ENCODE peak calls at places on chromosomes 11 and 22, in four cellular contexts. One of them, this sample, is unnamed.

GRCh38 chr22:43726296-43726695 is 85.8 kb downstream of the EFCAB6 start:
- DNase-seq in fibroblast of mammary gland: no peak
- DNase-seq in tibial artery: no peak
- DNase-seq in brain microvascular endothelial cell: no peak
- DNase-seq in this sample: no peak

GRCh38 chr11:82718307-82718706 is 15.4 kb downstream of the FAM181B start:
- DNase-seq in fibroblast of mammary gland: peak; percentile 49
- DNase-seq in tibial artery: no peak
- DNase-seq in brain microvascular endothelial cell: peak; percentile 40
- DNase-seq in this sample: peak; percentile 56

GRCh38 chr11:128728767-128729587 is 35.1 kb downstream of the FLI1 start:
- DNase-seq in fibroblast of mammary gland: no peak
- DNase-seq in tibial artery: no peak
- DNase-seq in brain microvascular endothelial cell: no peak
- DNase-seq in this sample: no peak

GRCh38 chr11:114317738-114318137 is 21.5 kb downstream of the NNMT start:
- DNase-seq in fibroblast of mammary gland: peak; percentile 65
- DNase-seq in tibial artery: peak; percentile 51
- DNase-seq in brain microvascular endothelial cell: no peak
- DNase-seq in this sample: peak; percentile 71

GRCh38 chr11:128509990-128510389 is 77.4 kb downstream of the ETS1 start:
- DNase-seq in fibroblast of mammary gland: peak; percentile 82
- DNase-seq in tibial artery: no peak
- DNase-seq in brain microvascular endothelial cell: no peak
- DNase-seq in this sample: peak; percentile 44

GRCh38 chr22:24553597-24554315 is 1.2 kb downstream of the GUCD1 start:
- DNase-seq in fibroblast of mammary gland: no peak
- DNase-seq in tibial artery: peak; percentile 26
- DNase-seq in brain microvascular endothelial cell: peak; percentile 7
- DNase-seq in this sample: peak; percentile 3

GRCh38 chr11:78654071-78654470 is 79.4 kb upstream of the NARS2 start:
- DNase-seq in fibroblast of mammary gland: no peak
- DNase-seq in tibial artery: no peak
- DNase-seq in brain microvascular endothelial cell: no peak
- DNase-seq in this sample: peak; percentile 41

GRCh38 chr11:78840190-78840589 is 265.5 kb upstream of the NARS2 start:
- DNase-seq in fibroblast of mammary gland: peak; percentile 91
- DNase-seq in tibial artery: no peak
- DNase-seq in brain microvascular endothelial cell: no peak
- DNase-seq in this sample: peak; percentile 54

GRCh38 chr22:37566329-37566837 is 6.1 kb downstream of the CDC42EP1 start:
- DNase-seq in fibroblast of mammary gland: no peak
- DNase-seq in tibial artery: no peak
- DNase-seq in brain microvascular endothelial cell: no peak
- DNase-seq in this sample: no peak

GRCh38 chr22:24001314-24001713 is 3.9 kb downstream of the GSTT4 start:
- DNase-seq in fibroblast of mammary gland: no peak
- DNase-seq in tibial artery: no peak
- DNase-seq in brain microvascular endothelial cell: no peak
- DNase-seq in this sample: no peak

GRCh38 chr22:49402169-49402568 is 425.5 kb downstream of the BRD1 start:
- DNase-seq in fibroblast of mammary gland: no peak
- DNase-seq in tibial artery: no peak
- DNase-seq in brain microvascular endothelial cell: no peak
- DNase-seq in this sample: no peak

GRCh38 chr11:109046284-109046992 is 375.6 kb upstream of the C11orf87 start:
- DNase-seq in fibroblast of mammary gland: no peak
- DNase-seq in tibial artery: no peak
- DNase-seq in brain microvascular endothelial cell: no peak
- DNase-seq in this sample: no peak

GRCh38 chr22:23534851-23535717 is 45.0 kb downstream of the IGLL1 start:
- DNase-seq in fibroblast of mammary gland: no peak
- DNase-seq in tibial artery: no peak
- DNase-seq in brain microvascular endothelial cell: no peak
- DNase-seq in this sample: no peak

GRCh38 chr11:46183819-46184218 is 62.6 kb upstream of the PHF21A start:
- DNase-seq in fibroblast of mammary gland: peak; percentile 57
- DNase-seq in tibial artery: no peak
- DNase-seq in brain microvascular endothelial cell: peak; percentile 86
- DNase-seq in this sample: peak; percentile 50
- TF ChIP-seq CTCF in fibroblast of mammary gland: no peak
- TF ChIP-seq CTCF in tibial artery: no peak
- TF ChIP-seq CTCF in brain microvascular endothelial cell: no peak
- TF ChIP-seq CTCF in this sample: no peak

GRCh38 chr22:30382340-30382739 is 4.9 kb downstream of the RNF215 start:
- DNase-seq in fibroblast of mammary gland: no peak
- DNase-seq in tibial artery: no peak
- DNase-seq in brain microvascular endothelial cell: no peak
- DNase-seq in this sample: no peak

GRCh38 chr22:30383061-30383460 is 4.2 kb downstream of the RNF215 start:
- DNase-seq in fibroblast of mammary gland: no peak
- DNase-seq in tibial artery: no peak
- DNase-seq in brain microvascular endothelial cell: no peak
- DNase-seq in this sample: no peak

GRCh38 chr22:30386608-30386959 is 627 bp downstream of the RNF215 start:
- DNase-seq in fibroblast of mammary gland: no peak
- DNase-seq in tibial artery: no peak
- DNase-seq in brain microvascular endothelial cell: no peak
- DNase-seq in this sample: no peak

GRCh38 chr22:30386960-30387848 is at the start of gene RNF215:
- DNase-seq in fibroblast of mammary gland: peak; percentile 57
- DNase-seq in tibial artery: peak; percentile 65
- DNase-seq in brain microvascular endothelial cell: peak; percentile 34
- DNase-seq in this sample: peak; percentile 77

DNA sequence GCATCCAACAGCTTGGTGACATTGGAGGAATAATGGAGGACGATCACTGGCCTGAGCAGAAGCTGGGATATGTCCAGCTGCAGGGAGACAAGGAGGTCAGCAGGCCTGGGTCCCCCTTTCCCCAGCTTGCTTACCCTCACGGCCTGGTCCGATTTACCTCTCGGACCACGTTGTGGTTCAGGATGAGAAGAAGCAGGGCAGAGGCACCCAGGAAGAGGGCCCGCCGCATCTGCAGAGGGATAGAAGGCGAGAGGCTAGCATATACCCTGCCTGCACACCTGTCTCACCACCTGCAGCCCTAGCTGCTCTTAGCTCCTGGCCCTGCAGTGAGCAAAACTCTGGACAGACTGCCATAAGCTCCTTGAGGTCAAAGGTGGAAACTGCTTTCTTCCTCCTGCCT is 1.3 kb downstream of the RNF215 start:
- DNase-seq in fibroblast of mammary gland: no peak
- DNase-seq in tibial artery: no peak
- DNase-seq in brain microvascular endothelial cell: no peak
- DNase-seq in this sample: no peak
- H3K4me3 ChIP-seq in fibroblast of mammary gland: no peak overlapping the region
- H3K4me3 ChIP-seq in tibial artery: no peak overlapping the region
- H3K4me3 ChIP-seq in brain microvascular endothelial cell: no peak overlapping the region
- H3K4me3 ChIP-seq in this sample: no peak overlapping the region

DNA sequence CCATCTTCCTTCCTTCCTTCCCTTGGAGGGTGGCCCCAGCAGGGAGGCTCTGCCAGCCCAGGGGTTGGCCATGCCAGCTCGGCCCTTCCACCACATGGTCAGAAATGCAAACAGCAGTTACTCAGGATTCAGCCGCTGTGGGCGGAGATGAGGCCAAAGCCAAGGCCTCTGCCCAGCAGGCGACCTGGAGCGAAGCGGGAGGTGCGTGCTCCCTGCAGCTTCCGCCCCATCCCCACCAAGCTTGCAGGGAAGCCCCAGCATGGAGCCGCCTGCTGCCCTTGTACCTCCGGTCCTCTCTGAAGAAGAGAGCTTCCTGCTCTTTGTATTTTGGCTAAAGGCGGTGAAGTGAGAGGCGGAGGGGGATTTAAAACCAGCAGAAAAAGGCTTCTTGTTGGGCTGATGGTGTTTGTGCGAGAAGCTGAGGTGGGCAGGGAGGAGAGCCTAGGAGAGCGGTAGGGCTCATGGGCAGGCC is 50.4 kb downstream of the ANO1 start:
- DNase-seq in fibroblast of mammary gland: no peak
- DNase-seq in tibial artery: no peak
- DNase-seq in brain microvascular endothelial cell: peak; percentile 21
- DNase-seq in this sample: peak; percentile 61
- TF ChIP-seq CTCF in fibroblast of mammary gland: no peak
- TF ChIP-seq CTCF in tibial artery: peak; percentile 47
- TF ChIP-seq CTCF in brain microvascular endothelial cell: peak; percentile 35
- TF ChIP-seq CTCF in this sample: peak; percentile 12

GRCh38 chr11:76400967-76401366 is 19.8 kb downstream of the GVQW3 start:
- DNase-seq in fibroblast of mammary gland: no peak
- DNase-seq in tibial artery: no peak
- DNase-seq in brain microvascular endothelial cell: no peak
- DNase-seq in this sample: no peak
- H3K4me3 ChIP-seq in fibroblast of mammary gland: no peak overlapping the region
- H3K4me3 ChIP-seq in tibial artery: no peak overlapping the region
- H3K4me3 ChIP-seq in brain microvascular endothelial cell: no peak overlapping the region
- H3K4me3 ChIP-seq in this sample: no peak overlapping the region

GRCh38 chr11:118401151-118401879 is at the start of gene ATP5MG:
- DNase-seq in fibroblast of mammary gland: peak; percentile 88
- DNase-seq in tibial artery: peak; percentile 85
- DNase-seq in brain microvascular endothelial cell: peak; percentile 89
- DNase-seq in this sample: peak; percentile 91
- TF ChIP-seq CTCF in fibroblast of mammary gland: no peak
- TF ChIP-seq CTCF in tibial artery: no peak
- TF ChIP-seq CTCF in brain microvascular endothelial cell: peak; percentile 31
- TF ChIP-seq CTCF in this sample: peak; percentile 9

DNA sequence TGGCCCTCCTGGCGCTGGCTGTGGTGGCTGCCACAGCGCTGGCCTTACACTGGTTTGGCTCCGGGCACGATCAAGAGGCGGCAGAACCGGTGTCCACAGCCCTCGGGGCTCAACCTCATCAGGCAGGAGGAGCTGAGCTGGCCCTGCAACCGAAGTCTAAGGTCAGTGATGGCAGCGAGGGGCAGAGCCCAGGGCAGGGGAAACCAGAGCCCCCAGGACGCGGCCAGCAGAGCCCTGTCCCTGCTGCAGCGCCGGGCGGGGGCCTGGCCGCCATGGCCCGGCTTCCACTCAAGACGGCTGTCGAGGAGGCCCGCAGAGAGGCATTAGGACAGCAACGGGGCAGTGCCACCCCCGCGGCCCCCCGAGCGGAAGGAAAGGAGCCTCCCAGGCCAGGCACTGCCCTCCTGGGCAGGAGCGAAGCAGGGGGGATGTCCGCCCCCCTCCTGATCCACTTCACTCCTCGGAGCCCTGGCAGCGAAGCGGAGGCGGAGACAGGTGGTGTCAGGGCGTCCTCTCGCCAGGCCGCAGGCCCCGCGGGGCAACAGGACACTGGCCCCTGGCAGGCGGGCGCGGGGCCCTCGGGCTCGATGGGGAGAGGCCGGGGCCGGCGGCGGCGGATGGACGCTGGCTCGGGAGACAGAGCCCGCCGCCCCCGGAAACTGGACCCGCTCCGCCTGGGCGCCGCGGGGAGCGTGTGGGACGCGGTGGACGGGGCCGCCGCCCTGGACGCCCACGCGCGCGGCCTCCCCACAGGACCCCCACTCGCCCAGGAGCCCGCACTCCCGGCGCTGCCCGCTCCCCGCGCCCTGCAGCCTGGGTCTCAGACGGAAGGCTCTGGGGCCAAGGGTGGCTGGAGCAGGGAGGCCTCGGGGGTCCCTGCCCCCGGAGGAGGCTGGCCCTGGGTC is 879 bp downstream of the KLHDC7B start:
- DNase-seq in fibroblast of mammary gland: no peak
- DNase-seq in tibial artery: no peak
- DNase-seq in brain microvascular endothelial cell: no peak
- DNase-seq in this sample: no peak
- H3K4me3 ChIP-seq in fibroblast of mammary gland: no peak overlapping the region
- H3K4me3 ChIP-seq in tibial artery: no peak overlapping the region
- H3K4me3 ChIP-seq in brain microvascular endothelial cell: no peak overlapping the region
- H3K4me3 ChIP-seq in this sample: no peak overlapping the region

DNA sequence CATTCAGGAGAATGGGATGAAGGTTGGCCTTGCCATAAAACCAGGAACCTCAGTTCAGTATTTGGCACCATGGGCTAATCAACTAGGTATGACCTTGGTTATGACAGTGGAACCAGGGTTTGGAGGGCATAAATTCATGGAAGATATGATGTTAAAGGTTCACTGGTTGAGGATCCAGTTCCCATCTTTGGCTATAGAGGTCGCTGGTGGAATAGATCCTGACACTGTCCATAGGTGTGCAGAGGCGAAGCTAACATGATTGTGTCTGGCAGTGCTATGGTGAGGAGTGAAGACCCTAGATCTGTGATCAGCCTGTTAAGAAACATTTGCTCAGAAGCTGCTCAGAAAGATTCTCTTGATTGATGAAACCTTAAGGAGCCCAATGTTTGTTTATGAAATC is 5.7 kb downstream of the NF2 start:
- DNase-seq in fibroblast of mammary gland: no peak
- DNase-seq in tibial artery: no peak
- DNase-seq in brain microvascular endothelial cell: no peak
- DNase-seq in this sample: no peak
- TF ChIP-seq CTCF in fibroblast of mammary gland: peak; percentile 40
- TF ChIP-seq CTCF in tibial artery: no peak
- TF ChIP-seq CTCF in brain microvascular endothelial cell: peak; percentile 52
- TF ChIP-seq CTCF in this sample: peak; percentile 43

GRCh38 chr11:14235701-14236100 is 123.3 kb downstream of the RRAS2 start:
- DNase-seq in fibroblast of mammary gland: no peak
- DNase-seq in tibial artery: no peak
- DNase-seq in brain microvascular endothelial cell: no peak
- DNase-seq in this sample: no peak

GRCh38 chr11:14230407-14230806 is 128.6 kb downstream of the RRAS2 start:
- DNase-seq in fibroblast of mammary gland: no peak
- DNase-seq in tibial artery: no peak
- DNase-seq in brain microvascular endothelial cell: no peak
- DNase-seq in this sample: no peak

GRCh38 chr11:14237333-14237988 is 121.5 kb downstream of the RRAS2 start:
- DNase-seq in fibroblast of mammary gland: no peak
- DNase-seq in tibial artery: no peak
- DNase-seq in brain microvascular endothelial cell: no peak
- DNase-seq in this sample: no peak

GRCh38 chr11:14232652-14233051 is 126.3 kb downstream of the RRAS2 start:
- DNase-seq in fibroblast of mammary gland: no peak
- DNase-seq in tibial artery: no peak
- DNase-seq in brain microvascular endothelial cell: no peak
- DNase-seq in this sample: no peak

DNA sequence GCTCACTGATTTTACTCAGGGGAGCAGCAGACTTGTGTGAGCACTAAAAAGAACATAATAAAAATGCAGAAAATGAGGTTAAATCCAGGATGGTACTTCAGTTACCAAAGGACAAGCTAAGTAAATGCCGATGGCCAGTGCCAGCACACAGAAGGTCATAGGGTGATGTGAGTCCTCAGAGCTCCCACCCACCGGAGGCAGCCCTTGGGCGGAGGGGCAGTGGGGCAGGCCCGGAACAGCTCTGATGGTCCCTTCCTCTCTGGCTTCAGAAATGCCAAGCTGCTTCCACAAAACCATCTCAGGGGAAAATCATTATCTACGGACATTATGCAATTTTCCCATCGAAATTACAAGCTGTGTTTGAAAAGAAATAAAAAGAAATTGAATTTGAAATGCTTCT is 124.5 kb downstream of the RRAS2 start:
- DNase-seq in fibroblast of mammary gland: no peak
- DNase-seq in tibial artery: no peak
- DNase-seq in brain microvascular endothelial cell: no peak
- DNase-seq in this sample: no peak
- H3K4me3 ChIP-seq in fibroblast of mammary gland: no peak overlapping the region
- H3K4me3 ChIP-seq in tibial artery: no peak overlapping the region
- H3K4me3 ChIP-seq in brain microvascular endothelial cell: no peak overlapping the region
- H3K4me3 ChIP-seq in this sample: no peak overlapping the region

GRCh38 chr11:127470485-127470884 is 469.9 kb upstream of the KIRREL3 start:
- DNase-seq in fibroblast of mammary gland: no peak
- DNase-seq in tibial artery: no peak
- DNase-seq in brain microvascular endothelial cell: no peak
- DNase-seq in this sample: peak; percentile 7

GRCh38 chr11:127474735-127475134 is 474.2 kb upstream of the KIRREL3 start:
- DNase-seq in fibroblast of mammary gland: no peak
- DNase-seq in tibial artery: no peak
- DNase-seq in brain microvascular endothelial cell: no peak
- DNase-seq in this sample: no peak

GRCh38 chr11:127471662-127472061 is 471.1 kb upstream of the KIRREL3 start:
- DNase-seq in fibroblast of mammary gland: no peak
- DNase-seq in tibial artery: no peak
- DNase-seq in brain microvascular endothelial cell: no peak
- DNase-seq in this sample: no peak
- TF ChIP-seq CTCF in fibroblast of mammary gland: no peak
- TF ChIP-seq CTCF in tibial artery: no peak
- TF ChIP-seq CTCF in brain microvascular endothelial cell: no peak
- TF ChIP-seq CTCF in this sample: peak; percentile 1